ENCODE peak calls at places on chromosomes 2 and 18, in eight cellular contexts. One of them, this sample, is unnamed.
A peak's percentile ranks its signal among the peaks of the same experiment; 100 is the strongest.

GRCh38 chr18:12264854-12265253 is 10.7 kb downstream of the CIDEA start:
- DNase-seq in HCT116: no peak
- DNase-seq in coronary artery: no peak
- DNase-seq in dorsolateral prefrontal cortex: no peak
- DNase-seq in Peyer's patch: no peak
- DNase-seq in breast epithelium: no peak
- DNase-seq in spleen: no peak
- DNase-seq in SJSA1: no peak
- DNase-seq in this sample: no peak

GRCh38 chr2:156423674-156424282 is 12.4 kb upstream of the GPD2 start:
- DNase-seq in HCT116: no peak
- DNase-seq in coronary artery: no peak
- DNase-seq in dorsolateral prefrontal cortex: no peak
- DNase-seq in Peyer's patch: no peak
- DNase-seq in breast epithelium: no peak
- DNase-seq in spleen: no peak
- DNase-seq in SJSA1: no peak
- DNase-seq in this sample: no peak

GRCh38 chr2:161362568-161363166 is 53.4 kb upstream of the TBR1 start:
- DNase-seq in HCT116: no peak
- DNase-seq in coronary artery: no peak
- DNase-seq in dorsolateral prefrontal cortex: no peak
- DNase-seq in Peyer's patch: no peak
- DNase-seq in breast epithelium: no peak
- DNase-seq in spleen: peak; percentile 13
- DNase-seq in SJSA1: no peak
- DNase-seq in this sample: no peak

GRCh38 chr2:75153221-75153620 is 46.1 kb downstream of the TACR1 start:
- DNase-seq in HCT116: no peak
- DNase-seq in coronary artery: no peak
- DNase-seq in dorsolateral prefrontal cortex: no peak
- DNase-seq in Peyer's patch: no peak
- DNase-seq in breast epithelium: no peak
- DNase-seq in spleen: no peak
- DNase-seq in SJSA1: no peak
- DNase-seq in this sample: no peak

GRCh38 chr2:73232471-73233153 is 427 bp downstream of the PRADC1 start:
- DNase-seq in HCT116: no peak
- DNase-seq in coronary artery: peak; percentile 81
- DNase-seq in dorsolateral prefrontal cortex: peak; percentile 16
- DNase-seq in Peyer's patch: no peak
- DNase-seq in breast epithelium: no peak
- DNase-seq in spleen: no peak
- DNase-seq in SJSA1: no peak
- DNase-seq in this sample: peak; percentile 54

GRCh38 chr2:230944804-230945372 is 19.8 kb upstream of the GPR55 start:
- DNase-seq in HCT116: no peak
- DNase-seq in coronary artery: no peak
- DNase-seq in dorsolateral prefrontal cortex: no peak
- DNase-seq in Peyer's patch: no peak
- DNase-seq in breast epithelium: no peak
- DNase-seq in spleen: no peak
- DNase-seq in SJSA1: no peak
- DNase-seq in this sample: peak; percentile 64

GRCh38 chr2:30336978-30337841 is 105.9 kb downstream of the LBH start:
- DNase-seq in HCT116: no peak
- DNase-seq in coronary artery: no peak
- DNase-seq in dorsolateral prefrontal cortex: no peak
- DNase-seq in Peyer's patch: no peak
- DNase-seq in breast epithelium: no peak
- DNase-seq in spleen: peak; percentile 88
- DNase-seq in SJSA1: no peak
- DNase-seq in this sample: no peak

GRCh38 chr2:118224888-118225264 is 136.6 kb downstream of the INSIG2 start:
- DNase-seq in HCT116: no peak
- DNase-seq in coronary artery: no peak
- DNase-seq in dorsolateral prefrontal cortex: no peak
- DNase-seq in Peyer's patch: no peak
- DNase-seq in breast epithelium: no peak
- DNase-seq in spleen: no peak
- DNase-seq in SJSA1: no peak
- DNase-seq in this sample: peak; percentile 78

GRCh38 chr2:46954951-46955571 is 39.5 kb upstream of the MCFD2 start:
- DNase-seq in HCT116: no peak
- DNase-seq in coronary artery: peak; percentile 91
- DNase-seq in dorsolateral prefrontal cortex: no peak
- DNase-seq in Peyer's patch: peak; percentile 81
- DNase-seq in breast epithelium: peak; percentile 61
- DNase-seq in spleen: no peak
- DNase-seq in SJSA1: peak; percentile 94
- DNase-seq in this sample: peak; percentile 75

GRCh38 chr2:143907801-143908200 is 612.1 kb downstream of the ZEB2 start:
- DNase-seq in HCT116: no peak
- DNase-seq in coronary artery: no peak
- DNase-seq in dorsolateral prefrontal cortex: no peak
- DNase-seq in Peyer's patch: no peak
- DNase-seq in breast epithelium: no peak
- DNase-seq in spleen: no peak
- DNase-seq in SJSA1: no peak
- DNase-seq in this sample: no peak

GRCh38 chr2:56741601-56742102 is 557.9 kb downstream of the CCDC85A start:
- DNase-seq in HCT116: peak; percentile 45
- DNase-seq in coronary artery: peak; percentile 72
- DNase-seq in dorsolateral prefrontal cortex: no peak
- DNase-seq in Peyer's patch: no peak
- DNase-seq in breast epithelium: no peak
- DNase-seq in spleen: no peak
- DNase-seq in SJSA1: peak; percentile 92
- DNase-seq in this sample: peak; percentile 61

GRCh38 chr2:33384562-33384961 is 91.9 kb upstream of the RASGRP3 start:
- DNase-seq in HCT116: no peak
- DNase-seq in coronary artery: no peak
- DNase-seq in dorsolateral prefrontal cortex: no peak
- DNase-seq in Peyer's patch: no peak
- DNase-seq in breast epithelium: no peak
- DNase-seq in spleen: no peak
- DNase-seq in SJSA1: no peak
- DNase-seq in this sample: no peak

GRCh38 chr2:102399499-102400141 is 23.3 kb upstream of the IL18RAP start:
- DNase-seq in HCT116: no peak
- DNase-seq in coronary artery: no peak
- DNase-seq in dorsolateral prefrontal cortex: no peak
- DNase-seq in Peyer's patch: no peak
- DNase-seq in breast epithelium: no peak
- DNase-seq in spleen: no peak
- DNase-seq in SJSA1: no peak
- DNase-seq in this sample: no peak

GRCh38 chr2:161306919-161307318 is 1.3 kb upstream of the PSMD14 start:
- DNase-seq in HCT116: no peak
- DNase-seq in coronary artery: no peak
- DNase-seq in dorsolateral prefrontal cortex: no peak
- DNase-seq in Peyer's patch: no peak
- DNase-seq in breast epithelium: no peak
- DNase-seq in spleen: no peak
- DNase-seq in SJSA1: no peak
- DNase-seq in this sample: peak; percentile 71

DNA sequence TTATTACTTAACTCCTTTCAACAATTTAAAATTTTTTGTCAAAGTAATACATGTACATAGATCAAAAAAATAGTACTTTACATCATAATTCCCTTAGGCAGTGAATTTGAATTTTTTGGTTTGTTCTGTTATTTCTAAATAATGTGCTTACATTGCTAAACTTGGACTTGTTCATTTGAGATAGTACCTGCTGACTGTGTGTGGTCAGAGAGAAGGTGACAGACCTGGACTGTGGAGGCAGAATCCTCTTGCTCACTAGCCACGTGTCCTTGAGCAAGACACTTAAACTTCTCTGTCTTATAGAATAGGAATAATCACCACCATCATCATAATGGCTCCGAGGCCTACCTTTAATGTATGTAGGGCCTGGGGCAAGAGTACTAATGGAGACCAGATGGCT is 33.3 kb downstream of the ZNF532 start:
- DNase-seq in HCT116: no peak
- DNase-seq in coronary artery: no peak
- DNase-seq in dorsolateral prefrontal cortex: no peak
- DNase-seq in Peyer's patch: no peak
- DNase-seq in breast epithelium: no peak
- DNase-seq in spleen: no peak
- DNase-seq in SJSA1: no peak
- DNase-seq in this sample: no peak
- H3K27ac ChIP-seq in HCT116: no peak overlapping the region
- H3K27ac ChIP-seq in coronary artery: no peak overlapping the region
- H3K27ac ChIP-seq in dorsolateral prefrontal cortex: peak overlapping the region; percentile 74
- H3K27ac ChIP-seq in Peyer's patch: no peak overlapping the region
- H3K27ac ChIP-seq in breast epithelium: no peak overlapping the region
- H3K27ac ChIP-seq in spleen: no peak overlapping the region
- H3K27ac ChIP-seq in SJSA1: no peak overlapping the region
- H3K27ac ChIP-seq in this sample: no peak overlapping the region

DNA sequence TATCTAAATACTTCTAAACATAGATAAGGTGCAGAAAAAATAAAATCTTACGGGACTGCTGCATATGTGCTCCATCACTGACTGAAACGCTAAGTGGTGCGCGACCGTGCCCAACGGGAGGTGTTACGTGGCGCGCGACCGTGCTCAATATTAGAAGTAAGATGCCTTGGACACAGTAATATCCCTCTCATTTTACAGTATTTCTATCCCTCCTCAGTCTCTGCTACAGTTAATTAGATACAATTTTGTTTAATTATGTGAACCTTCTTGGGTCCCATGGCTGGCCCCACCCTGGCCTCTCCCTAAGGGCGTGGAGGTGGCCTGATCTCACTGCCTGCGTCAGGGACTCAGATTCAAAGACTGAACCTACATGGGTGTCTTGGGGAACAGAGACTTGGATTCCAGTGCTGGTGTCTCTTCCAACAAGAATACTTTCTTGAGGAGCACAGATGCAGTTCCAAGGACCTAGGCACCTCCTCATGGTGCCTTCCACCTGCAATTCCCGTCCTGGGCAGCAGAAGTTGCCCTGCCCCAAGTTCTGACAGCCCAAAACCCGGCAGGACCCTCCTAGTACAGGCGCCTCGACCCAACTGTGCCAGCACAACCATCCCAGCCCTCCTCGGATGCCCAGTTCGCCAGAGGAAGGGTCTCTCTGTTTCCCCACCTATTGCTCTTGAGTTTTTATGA is 59.2 kb downstream of the PARD6G start:
- DNase-seq in HCT116: no peak
- DNase-seq in coronary artery: no peak
- DNase-seq in dorsolateral prefrontal cortex: no peak
- DNase-seq in Peyer's patch: no peak
- DNase-seq in breast epithelium: no peak
- DNase-seq in spleen: no peak
- DNase-seq in SJSA1: no peak
- DNase-seq in this sample: no peak
- H3K27ac ChIP-seq in HCT116: no peak overlapping the region
- H3K27ac ChIP-seq in coronary artery: no peak overlapping the region
- H3K27ac ChIP-seq in dorsolateral prefrontal cortex: no peak overlapping the region
- H3K27ac ChIP-seq in Peyer's patch: no peak overlapping the region
- H3K27ac ChIP-seq in breast epithelium: no peak overlapping the region
- H3K27ac ChIP-seq in spleen: no peak overlapping the region
- H3K27ac ChIP-seq in SJSA1: no peak overlapping the region
- H3K27ac ChIP-seq in this sample: no peak overlapping the region

DNA sequence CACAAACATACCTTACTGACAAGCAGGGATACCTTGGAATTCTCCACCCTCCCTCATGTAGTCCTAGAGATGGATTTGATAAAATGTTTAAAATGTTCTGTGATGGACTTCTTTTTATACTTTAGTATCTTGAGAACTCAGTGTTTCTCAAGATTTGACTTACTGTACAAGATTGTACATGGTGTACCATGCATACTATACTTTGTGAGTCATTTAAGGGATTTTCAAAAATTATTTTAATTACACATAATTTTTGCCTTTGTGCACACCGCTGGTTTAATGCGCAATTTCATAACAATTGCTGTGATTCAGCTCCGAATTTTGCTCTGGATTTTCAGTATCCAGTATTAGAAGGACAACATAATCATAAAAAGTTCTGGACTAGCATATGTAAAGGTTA is 78.6 kb upstream of the ACSL3 start:
- DNase-seq in HCT116: no peak
- DNase-seq in coronary artery: no peak
- DNase-seq in dorsolateral prefrontal cortex: no peak
- DNase-seq in Peyer's patch: no peak
- DNase-seq in breast epithelium: no peak
- DNase-seq in spleen: no peak
- DNase-seq in SJSA1: no peak
- DNase-seq in this sample: no peak
- H3K27ac ChIP-seq in HCT116: no peak overlapping the region
- H3K27ac ChIP-seq in coronary artery: no peak overlapping the region
- H3K27ac ChIP-seq in dorsolateral prefrontal cortex: no peak overlapping the region
- H3K27ac ChIP-seq in Peyer's patch: no peak overlapping the region
- H3K27ac ChIP-seq in breast epithelium: no peak overlapping the region
- H3K27ac ChIP-seq in spleen: no peak overlapping the region
- H3K27ac ChIP-seq in SJSA1: no peak overlapping the region
- H3K27ac ChIP-seq in this sample: no peak overlapping the region

GRCh38 chr2:120177011-120177621 is 46.1 kb downstream of the TMEM185B start:
- DNase-seq in HCT116: no peak
- DNase-seq in coronary artery: no peak
- DNase-seq in dorsolateral prefrontal cortex: no peak
- DNase-seq in Peyer's patch: peak; percentile 56
- DNase-seq in breast epithelium: no peak
- DNase-seq in spleen: peak; percentile 96
- DNase-seq in SJSA1: no peak
- DNase-seq in this sample: no peak

GRCh38 chr2:120175000-120175581 is 48.1 kb downstream of the TMEM185B start:
- DNase-seq in HCT116: peak; percentile 28
- DNase-seq in coronary artery: no peak
- DNase-seq in dorsolateral prefrontal cortex: peak; percentile 24
- DNase-seq in Peyer's patch: no peak
- DNase-seq in breast epithelium: no peak
- DNase-seq in spleen: no peak
- DNase-seq in SJSA1: no peak
- DNase-seq in this sample: no peak

GRCh38 chr2:120176526-120176925 is 46.7 kb downstream of the TMEM185B start:
- DNase-seq in HCT116: no peak
- DNase-seq in coronary artery: no peak
- DNase-seq in dorsolateral prefrontal cortex: no peak
- DNase-seq in Peyer's patch: no peak
- DNase-seq in breast epithelium: no peak
- DNase-seq in spleen: no peak
- DNase-seq in SJSA1: no peak
- DNase-seq in this sample: no peak

GRCh38 chr2:120180066-120180465 is 43.1 kb downstream of the TMEM185B start:
- DNase-seq in HCT116: no peak
- DNase-seq in coronary artery: no peak
- DNase-seq in dorsolateral prefrontal cortex: no peak
- DNase-seq in Peyer's patch: no peak
- DNase-seq in breast epithelium: no peak
- DNase-seq in spleen: no peak
- DNase-seq in SJSA1: no peak
- DNase-seq in this sample: peak; percentile 80

DNA sequence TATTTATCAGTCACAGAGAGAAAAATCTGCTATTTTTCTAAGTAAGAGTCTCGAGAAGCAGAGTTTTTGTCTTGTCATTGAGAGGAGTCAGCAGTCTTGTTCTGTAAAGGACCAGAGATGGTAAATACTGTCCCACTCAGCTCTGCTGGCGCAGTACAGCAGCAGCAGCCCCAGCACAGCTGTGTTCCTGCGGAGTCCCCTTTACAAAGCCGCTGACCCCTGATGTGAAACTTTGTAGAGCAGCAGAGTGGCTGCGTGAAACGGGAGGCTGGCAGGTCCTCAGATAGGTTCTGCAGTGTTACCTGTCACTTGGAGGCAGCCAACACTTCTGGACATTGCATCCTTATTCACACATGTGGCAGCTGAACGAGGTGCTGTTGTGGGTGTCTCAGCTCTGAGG is 45.2 kb downstream of the TMEM185B start:
- DNase-seq in HCT116: no peak
- DNase-seq in coronary artery: no peak
- DNase-seq in dorsolateral prefrontal cortex: no peak
- DNase-seq in Peyer's patch: no peak
- DNase-seq in breast epithelium: no peak
- DNase-seq in spleen: peak; percentile 81
- DNase-seq in SJSA1: no peak
- DNase-seq in this sample: no peak
- H3K27ac ChIP-seq in HCT116: no peak overlapping the region
- H3K27ac ChIP-seq in coronary artery: no peak overlapping the region
- H3K27ac ChIP-seq in dorsolateral prefrontal cortex: no peak overlapping the region
- H3K27ac ChIP-seq in Peyer's patch: no peak overlapping the region
- H3K27ac ChIP-seq in breast epithelium: no peak overlapping the region
- H3K27ac ChIP-seq in spleen: peak overlapping the region; percentile 92
- H3K27ac ChIP-seq in SJSA1: no peak overlapping the region
- H3K27ac ChIP-seq in this sample: no peak overlapping the region

This sample was measured in endodermal cell.